ENCODE peak calls at places on chromosomes 4 and X, in four cellular contexts. One of them, this sample, is unnamed.

GRCh38 chr4:100311181-100311580 is 120.9 kb upstream of the DDIT4L start:
- DNase-seq in H1: no peak
- DNase-seq in GM12878: no peak
- DNase-seq in K562: no peak
- DNase-seq in this sample: no peak

GRCh38 chr4:9859774-9860173 is 78.3 kb downstream of the DRD5 start:
- DNase-seq in GM12878: no peak
- DNase-seq in H1: no peak
- DNase-seq in K562: no peak
- DNase-seq in this sample: no peak

GRCh38 chr4:143616771-143617170 is 83.7 kb downstream of the FREM3 start:
- DNase-seq in GM12878: peak; percentile 48
- DNase-seq in H1: no peak
- DNase-seq in K562: peak; percentile 2
- DNase-seq in this sample: no peak

GRCh38 chr4:163447481-163447880 is 26.1 kb downstream of the TKTL2 start:
- DNase-seq in GM12878: no peak
- DNase-seq in H1: no peak
- DNase-seq in K562: no peak
- DNase-seq in this sample: no peak

GRCh38 chr4:165844151-165844550 is 28.9 kb upstream of the TLL1 start:
- DNase-seq in GM12878: no peak
- DNase-seq in H1: no peak
- DNase-seq in K562: no peak
- DNase-seq in this sample: no peak

GRCh38 chr4:140293979-140294378 is 79.5 kb upstream of the SCOC start:
- DNase-seq in K562: no peak
- DNase-seq in GM12878: no peak
- DNase-seq in H1: no peak
- DNase-seq in this sample: no peak

GRCh38 chr4:183808102-183808466 is 97.0 kb upstream of the STOX2 start:
- DNase-seq in GM12878: no peak
- DNase-seq in K562: no peak
- DNase-seq in H1: no peak
- DNase-seq in this sample: no peak

GRCh38 chr4:106898621-106899230 is 137.4 kb downstream of the DKK2 start:
- DNase-seq in K562: peak; percentile 50
- DNase-seq in H1: peak; percentile 50
- DNase-seq in GM12878: no peak
- DNase-seq in this sample: peak; percentile 32

GRCh38 chr4:80989921-80990544 is 40.5 kb upstream of the BMP3 start:
- DNase-seq in K562: peak; percentile 57
- DNase-seq in GM12878: peak; percentile 26
- DNase-seq in H1: peak; percentile 43
- DNase-seq in this sample: peak; percentile 40

GRCh38 chrX:17456526-17456925 is 81.5 kb downstream of the NHS start:
- DNase-seq in H1: no peak
- DNase-seq in GM12878: no peak
- DNase-seq in K562: no peak
- DNase-seq in this sample: no peak

GRCh38 chr4:176841730-176842129 is 49.0 kb upstream of the VEGFC start:
- DNase-seq in H1: no peak
- DNase-seq in K562: no peak
- DNase-seq in GM12878: no peak
- DNase-seq in this sample: no peak

GRCh38 chrX:68807818-68808217 is 21.0 kb upstream of the EFNB1 start:
- DNase-seq in K562: peak; percentile 47
- DNase-seq in H1: no peak
- DNase-seq in GM12878: no peak
- DNase-seq in this sample: no peak

GRCh38 chr4:15006416-15007024 is 4.2 kb downstream of the CPEB2 start:
- DNase-seq in K562: peak; percentile 20
- DNase-seq in H1: no peak
- DNase-seq in GM12878: no peak
- DNase-seq in this sample: no peak

GRCh38 chr4:84639143-84639542 is 56.2 kb downstream of the CDS1 start:
- DNase-seq in K562: no peak
- DNase-seq in H1: no peak
- DNase-seq in GM12878: no peak
- DNase-seq in this sample: no peak

GRCh38 chrX:9906919-9907318 is 60.2 kb upstream of the CLDN34 start:
- DNase-seq in H1: no peak
- DNase-seq in K562: no peak
- DNase-seq in GM12878: no peak
- DNase-seq in this sample: no peak

GRCh38 chrX:120768681-120769080 is 107.0 kb downstream of the CT47B1 start:
- DNase-seq in H1: no peak
- DNase-seq in K562: no peak
- DNase-seq in GM12878: no peak
- DNase-seq in this sample: no peak

GRCh38 chr4:25410820-25411529 is 33.9 kb downstream of the ANAPC4 start:
- DNase-seq in H1: no peak
- DNase-seq in GM12878: no peak
- DNase-seq in K562: no peak
- DNase-seq in this sample: no peak

GRCh38 chrX:22032084-22032483 is at the start of gene PHEX:
- DNase-seq in H1: no peak
- DNase-seq in K562: no peak
- DNase-seq in GM12878: no peak
- DNase-seq in this sample: no peak

GRCh38 chr4:20203508-20203907 is 48.2 kb upstream of the SLIT2 start:
- DNase-seq in H1: no peak
- DNase-seq in GM12878: no peak
- DNase-seq in K562: no peak
- DNase-seq in this sample: no peak

GRCh38 chr4:175935016-175935661 is 123.1 kb upstream of the GPM6A start:
- DNase-seq in H1: no peak
- DNase-seq in GM12878: no peak
- DNase-seq in K562: no peak
- DNase-seq in this sample: peak; percentile 54

GRCh38 chrX:97372006-97372766 is 488.5 kb downstream of the RPA4 start:
- DNase-seq in K562: no peak
- DNase-seq in H1: no peak
- DNase-seq in GM12878: no peak
- DNase-seq in this sample: no peak

GRCh38 chr4:721261-722171 is 15.9 kb downstream of the PCGF3 start:
- DNase-seq in K562: no peak
- DNase-seq in GM12878: no peak
- DNase-seq in H1: no peak
- DNase-seq in this sample: no peak

GRCh38 chr4:81198151-81198550 is 16.9 kb downstream of the PRKG2 start:
- DNase-seq in H1: no peak
- DNase-seq in GM12878: no peak
- DNase-seq in K562: no peak
- DNase-seq in this sample: no peak

GRCh38 chrX:94871640-94872039 is 1197.6 kb downstream of the FAM133A start:
- DNase-seq in H1: no peak
- DNase-seq in GM12878: no peak
- DNase-seq in K562: no peak
- DNase-seq in this sample: no peak

GRCh38 chrX:136307471-136307870 is 6.7 kb downstream of the ADGRG4 start:
- DNase-seq in H1: no peak
- DNase-seq in GM12878: no peak
- DNase-seq in K562: no peak
- DNase-seq in this sample: no peak

GRCh38 chr4:92101609-92102231 is 202.0 kb upstream of the GRID2 start:
- DNase-seq in GM12878: no peak
- DNase-seq in K562: no peak
- DNase-seq in H1: no peak
- DNase-seq in this sample: no peak
- TF ChIP-seq ZNF274 in GM12878: no peak
- TF ChIP-seq ZNF274 in K562: no peak
- TF ChIP-seq ZNF274 in H1: no peak
- TF ChIP-seq ZNF274 in this sample: no peak

DNA sequence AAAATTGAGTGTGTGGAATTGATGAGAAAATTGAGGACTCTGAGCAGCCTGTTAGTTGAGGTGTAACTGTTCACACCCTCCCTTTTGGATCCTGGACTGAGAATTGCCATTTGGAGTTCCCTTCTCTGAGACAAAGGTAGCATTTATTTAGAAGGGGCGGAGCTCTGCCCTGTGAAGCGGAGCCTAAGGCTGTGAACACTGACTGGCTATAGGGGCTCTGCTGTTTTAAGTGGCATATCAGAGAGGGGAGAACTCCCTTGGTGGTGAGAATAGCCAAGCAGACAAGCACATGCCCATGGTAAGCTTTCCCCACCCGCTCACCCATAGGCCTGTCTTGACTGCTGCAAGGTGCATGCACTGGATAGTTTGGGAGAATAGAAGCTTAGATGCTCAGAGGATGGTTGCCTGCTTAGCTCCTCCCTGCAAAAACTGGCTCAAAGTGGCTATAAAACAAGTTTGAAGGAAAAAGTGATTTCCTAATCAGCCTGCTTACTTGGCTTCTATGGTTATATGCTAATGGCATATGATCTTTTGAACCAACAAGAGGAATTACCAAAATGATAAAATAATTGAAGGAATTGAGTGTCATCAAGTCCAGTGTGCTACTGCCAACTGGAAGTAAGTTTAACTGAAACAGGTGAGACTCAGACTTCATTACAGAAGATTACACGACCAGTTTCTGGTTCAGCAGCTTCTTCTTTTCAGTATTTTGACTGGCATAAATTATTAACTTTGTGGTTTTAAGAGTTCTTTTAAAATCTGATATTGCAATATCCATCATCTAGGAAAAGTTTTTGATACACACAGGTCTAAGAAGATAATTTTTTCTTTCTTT is 108.4 kb downstream of the AFF1 start:
- DNase-seq in K562: no peak
- DNase-seq in GM12878: no peak
- DNase-seq in H1: no peak
- DNase-seq in this sample: no peak
- TF ChIP-seq HDAC2 in K562: no peak
- TF ChIP-seq HDAC2 in GM12878: no peak
- TF ChIP-seq HDAC2 in H1: no peak
- TF ChIP-seq HDAC2 in this sample: no peak

GRCh38 chr4:8252301-8253173 is 17.0 kb upstream of the HTRA3 start:
- DNase-seq in K562: peak; percentile 73
- DNase-seq in H1: no peak
- DNase-seq in GM12878: no peak
- DNase-seq in this sample: no peak
- TF ChIP-seq ZNF274 in K562: no peak
- TF ChIP-seq ZNF274 in H1: no peak
- TF ChIP-seq ZNF274 in GM12878: no peak
- TF ChIP-seq ZNF274 in this sample: no peak

DNA sequence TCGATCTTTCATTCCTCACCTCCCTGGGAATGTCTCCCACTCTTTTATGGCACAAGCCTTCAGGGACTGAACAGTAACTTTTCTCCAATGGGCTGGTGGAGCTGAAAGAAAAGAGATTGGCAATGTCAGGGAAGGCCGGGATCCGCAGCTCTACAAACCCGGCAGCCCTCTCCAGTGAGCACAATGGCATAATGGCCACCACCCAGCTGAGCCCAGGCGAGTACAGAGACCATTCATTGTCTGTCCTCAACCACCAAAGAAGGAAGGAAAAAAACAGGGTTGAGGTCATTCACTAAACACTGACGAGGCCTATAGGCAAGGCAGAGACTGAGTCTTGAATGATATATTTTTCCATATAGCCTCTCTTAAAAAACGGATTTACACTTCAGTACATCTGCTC is 3.6 kb downstream of the GEMIN8 start:
- DNase-seq in H1: no peak
- DNase-seq in K562: no peak
- DNase-seq in GM12878: no peak
- DNase-seq in this sample: no peak
- TF ChIP-seq HDAC2 in H1: no peak
- TF ChIP-seq HDAC2 in K562: no peak
- TF ChIP-seq HDAC2 in GM12878: no peak
- TF ChIP-seq HDAC2 in this sample: no peak

This sample was measured in HepG2.